ENCODE peak calls at places on chromosomes 4 and X, in five cellular contexts. R is neural progenitor cell, D is GM23248, U is fibroblast of lung, P is PC-3. K is an unnamed sample.

GRCh38 chr4:88792821-88793220 is 95.2 kb upstream of the NAP1L5 start:
- DNase-seq in R (no peak), D (peak; percentile 58), U (no peak), P (peak; percentile 11), K (no peak)

GRCh38 chr4:26879805-26880204 is 19.2 kb downstream of the STIM2 start:
- DNase-seq in R (no peak), D (no peak), U (no peak), P (no peak), K (no peak)

GRCh38 chr4:149176019-149176418 is 639.6 kb downstream of the IQCM start:
- DNase-seq in R (peak; percentile 20), D (no peak), U (no peak), P (peak; percentile 13), K (no peak)

GRCh38 chr4:25723409-25723808 is 67.8 kb downstream of the SLC34A2 start:
- DNase-seq in R (no peak), D (no peak), U (no peak), P (no peak), K (no peak)

GRCh38 chrX:11064851-11065600 is 46.1 kb upstream of the HCCS start:
- DNase-seq in R (no peak), D (peak; percentile 81), U (peak; percentile 55), P (peak; percentile 48), K (no peak)

GRCh38 chr4:16916719-16917337 is 18.4 kb upstream of the LDB2 start:
- DNase-seq in R (peak; percentile 68), D (peak; percentile 25), U (peak; percentile 20), P (peak; percentile 79), K (peak; percentile 11)

GRCh38 chrX:80648023-80648422 is 161.7 kb downstream of the BRWD3 start:
- DNase-seq in R (peak; percentile 4), D (peak; percentile 14), U (peak; percentile 0), P (peak; percentile 22), K (no peak)

GRCh38 chr4:184345573-184345922 is 127.9 kb upstream of the ENPP6 start:
- DNase-seq in R (no peak), D (no peak), U (peak; percentile 8), P (no peak), K (no peak)

GRCh38 chrX:40784516-40785151 is 49.3 kb upstream of the MED14 start:
- DNase-seq in R (no peak), D (no peak), U (no peak), P (peak; percentile 81), K (no peak)

GRCh38 chr4:24630937-24631336 is 46.6 kb upstream of the DHX15 start:
- DNase-seq in R (no peak), D (peak; percentile 6), U (no peak), P (peak; percentile 51), K (no peak)

GRCh38 chr4:25489221-25489797 is 112.2 kb downstream of the ANAPC4 start:
- DNase-seq in R (no peak), D (no peak), U (no peak), P (no peak), K (no peak)

GRCh38 chr4:143083811-143084472 is 100.8 kb upstream of the USP38 start:
- DNase-seq in R (no peak), D (peak; percentile 45), U (peak; percentile 6), P (no peak), K (no peak)

DNA sequence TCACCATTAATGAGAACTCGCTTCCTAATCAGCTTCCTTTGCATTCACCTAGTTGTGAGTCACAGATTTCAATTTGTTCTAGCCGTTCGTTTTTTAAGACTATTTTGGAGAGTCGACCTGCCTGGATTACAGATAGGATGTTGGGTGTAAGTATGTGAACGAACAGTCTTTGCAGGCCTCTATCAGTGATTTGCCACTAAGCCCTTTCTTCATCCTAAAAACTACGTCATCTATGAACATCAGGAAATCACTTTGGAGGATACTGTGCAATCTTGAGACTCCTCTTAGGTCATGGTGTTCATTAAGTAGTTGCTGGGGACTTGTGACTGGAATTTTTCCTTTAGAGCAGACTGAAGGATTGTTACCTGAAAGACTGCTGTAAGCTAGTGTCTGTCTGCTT is 1.1 kb downstream of the POLA1 start:
- DNase-seq in R (no peak), D (peak; percentile 28), U (no peak), P (no peak), K (no peak)
- H3K9ac ChIP-seq in R (peak overlapping the region; percentile 86), D (peak overlapping the region; percentile 91), U (no peak overlapping the region), P (peak overlapping the region; percentile 96), K (no peak overlapping the region)

GRCh38 chr4:157722146-157722545 is 450.7 kb downstream of the GASK1B start:
- DNase-seq in R (no peak), D (no peak), U (no peak), P (no peak), K (no peak)
- H3K27ac ChIP-seq in R (no peak overlapping the region), D (no peak overlapping the region), U (no peak overlapping the region), P (no peak overlapping the region), K (no peak overlapping the region)

DNA sequence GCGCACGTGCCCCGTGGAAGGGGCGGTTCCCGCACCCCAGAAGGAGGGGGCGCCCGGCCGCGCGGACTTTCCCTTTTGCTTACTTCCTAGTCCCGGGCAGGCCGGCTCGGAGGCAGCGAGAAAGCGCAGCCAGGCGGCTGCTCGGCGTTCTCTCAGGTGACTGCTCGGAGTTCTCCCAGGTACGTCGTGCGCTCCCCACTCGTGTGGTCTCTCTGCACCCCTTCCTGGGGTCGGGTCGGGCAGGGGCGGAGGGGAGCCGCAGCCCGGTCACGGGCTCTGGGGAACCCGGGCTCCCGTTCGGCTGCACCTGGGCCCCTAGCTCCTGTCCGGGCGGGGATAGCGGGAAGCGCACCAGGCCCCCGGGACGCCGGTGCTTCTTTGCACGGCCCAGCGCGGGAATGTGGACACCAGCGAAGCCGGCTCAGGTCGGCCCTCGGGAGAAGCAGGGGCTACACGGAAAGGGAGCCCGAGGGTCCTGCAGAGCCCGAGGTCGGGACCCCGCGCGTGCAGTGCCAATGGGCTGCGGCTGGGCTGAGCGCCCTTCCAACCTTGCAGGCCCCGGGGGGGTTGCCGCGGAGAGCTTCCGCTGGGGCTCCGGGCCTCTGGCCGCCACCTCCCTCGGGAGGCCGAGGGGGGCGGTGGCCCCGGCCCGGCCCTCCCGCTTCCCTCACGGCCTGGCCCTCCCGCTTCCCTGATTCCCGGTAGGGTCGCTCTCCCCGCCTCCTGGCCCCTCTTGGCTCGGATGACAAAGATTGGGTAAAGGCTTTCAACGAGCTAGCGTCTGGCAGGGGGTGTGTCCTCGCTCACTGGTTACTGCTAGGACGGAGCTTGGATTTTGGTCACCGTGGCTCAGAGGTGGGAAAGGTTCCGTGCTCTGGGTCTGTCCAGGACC is at the start of gene TLR2:
- DNase-seq in R (peak; percentile 78), D (peak; percentile 47), U (no peak), P (peak; percentile 43), K (no peak)
- TF ChIP-seq EZH2 in R (peak; percentile 90), D (peak; percentile 65), U (peak; percentile 8), P (no peak), K (no peak)

GRCh38 chrX:49053223-49054072 is 5.4 kb upstream of the CCDC120 start:
- DNase-seq in R (peak; percentile 92), D (peak; percentile 63), U (peak; percentile 50), P (peak; percentile 58), K (no peak)
- H3K9ac ChIP-seq in R (peak overlapping the region; percentile 32), D (peak overlapping the region; percentile 83), U (no peak overlapping the region), P (peak overlapping the region; percentile 70), K (peak overlapping the region; percentile 22)

GRCh38 chr4:1571165-1571908 is 112.8 kb downstream of the FAM53A start:
- DNase-seq in R (no peak), D (no peak), U (no peak), P (no peak), K (no peak)
- H3K27ac ChIP-seq in R (no peak overlapping the region), D (no peak overlapping the region), U (no peak overlapping the region), P (no peak overlapping the region), K (no peak overlapping the region)

K was measured in keratinocyte.